ENCODE peak calls at places on chromosome 15, in four cellular contexts. Q is NCI-H345, A is RWPE1, S is fibroblast of lung. M is an unnamed sample.

GRCh38 chr15:47218295-47218694 is 499.0 kb upstream of the SEMA6D start:
- DNase-seq in Q (no peak), A (no peak), S (peak; percentile 8), M (no peak)

GRCh38 chr15:78374436-78375393 is 34.6 kb downstream of the CRABP1 start:
- DNase-seq in Q (no peak), A (peak; percentile 84), S (no peak), M (no peak)

GRCh38 chr15:44194397-44195150 is 497 bp downstream of the FRMD5 start:
- DNase-seq in Q (peak; percentile 43), A (peak; percentile 69), S (peak; percentile 89), M (peak; percentile 30)

GRCh38 chr15:59199775-59200465 is 6.7 kb upstream of the LDHAL6B start:
- DNase-seq in Q (no peak), A (peak; percentile 40), S (peak; percentile 87), M (peak; percentile 67)

GRCh38 chr15:74443100-74443909 is 9.5 kb upstream of the SEMA7A start:
- DNase-seq in Q (no peak), A (no peak), S (peak; percentile 88), M (no peak)

GRCh38 chr15:58509556-58509955 is 77.8 kb downstream of the LIPC start:
- DNase-seq in Q (no peak), A (no peak), S (no peak), M (no peak)

GRCh38 chr15:46137443-46137842 is 502.6 kb downstream of the SQOR start:
- DNase-seq in Q (no peak), A (no peak), S (no peak), M (no peak)

GRCh38 chr15:65312400-65312916 is 8.0 kb downstream of the RNU5B-1 start:
- DNase-seq in Q (no peak), A (no peak), S (no peak), M (no peak)

GRCh38 chr15:55661431-55661830 is 73.3 kb upstream of the PYGO1 start:
- DNase-seq in Q (no peak), A (no peak), S (peak; percentile 65), M (no peak)

GRCh38 chr15:23035964-23036566 is 3.3 kb downstream of the TUBGCP5 start:
- DNase-seq in Q (peak; percentile 39), A (peak; percentile 60), S (peak; percentile 38), M (peak; percentile 45)

GRCh38 chr15:78360426-78360825 is 20.3 kb downstream of the CRABP1 start:
- DNase-seq in Q (no peak), A (no peak), S (no peak), M (no peak)

GRCh38 chr15:81106560-81106959 is 27.5 kb upstream of the CFAP161 start:
- DNase-seq in Q (peak; percentile 36), A (peak; percentile 70), S (peak; percentile 72), M (peak; percentile 69)

GRCh38 chr15:98955331-98955730 is 52.3 kb downstream of the PGPEP1L start:
- DNase-seq in Q (no peak), A (no peak), S (no peak), M (no peak)

GRCh38 chr15:66715736-66716667 is 14.0 kb downstream of the SMAD6 start:
- DNase-seq in Q (no peak), A (no peak), S (no peak), M (no peak)

GRCh38 chr15:52040167-52040900 is 21.3 kb downstream of the MAPK6 start:
- DNase-seq in Q (no peak), A (no peak), S (peak; percentile 62), M (no peak)

GRCh38 chr15:96333194-96334016 is 2.9 kb downstream of the NR2F2 start:
- DNase-seq in Q (peak; percentile 20), A (no peak), S (peak; percentile 48), M (no peak)

GRCh38 chr15:82146990-82147461 is 101.2 kb upstream of the MEX3B start:
- DNase-seq in Q (no peak), A (peak; percentile 86), S (peak; percentile 90), M (peak; percentile 62)

GRCh38 chr15:84826369-84826823 is 9.2 kb downstream of the ALPK3 start:
- DNase-seq in Q (no peak), A (peak; percentile 40), S (peak; percentile 6), M (peak; percentile 20)

GRCh38 chr15:30992465-30992864 is 1.0 kb upstream of the MTMR10 start:
- DNase-seq in Q (no peak), A (no peak), S (no peak), M (no peak)

GRCh38 chr15:31412824-31413223 is 86.2 kb downstream of the KLF13 start:
- DNase-seq in Q (no peak), A (no peak), S (no peak), M (no peak)